ENCODE peak calls at places on chromosome 3, in six cellular contexts. T is activated naive CD8-positive, alpha-beta T cell treated with anti-CD3 and anti-CD28 coated beads, Interleukin-2, amount 10 ng/mL, durations not matched to agents 7 days and 5 days; O is heart left ventricle; F is central memory CD8-positive, alpha-beta T cell; K is stimulated activated naive B cell treated with anti-CD40 and anti-IgM and Interleukin-4, amounts not matched to agents 10 μg/mL and 1 μg/mL and 100 μg/mL, for 72 hours; H is right cardiac atrium. D is an unnamed sample.
A peak's percentile ranks its signal among the peaks of the same experiment; 100 is the strongest.

GRCh38 chr3:11155341-11156025 is 1.2 kb downstream of the HRH1 start:
- ATAC-seq in T (peak; percentile 46), O (peak; percentile 88), F (no peak), K (peak; percentile 71), H (peak; percentile 89), D (no peak)

GRCh38 chr3:141485578-141486415 is 1.0 kb upstream of the RASA2 start:
- ATAC-seq in T (no peak), O (no peak), F (no peak), K (no peak), H (no peak), D (peak; percentile 36)

GRCh38 chr3:14323401-14324223 is 78.8 kb upstream of the SLC6A6 start:
- ATAC-seq in T (no peak), O (peak; percentile 23), F (no peak), K (no peak), H (peak; percentile 44), D (no peak)

GRCh38 chr3:7226393-7226792 is 365.5 kb downstream of the GRM7 start:
- ATAC-seq in T (no peak), O (no peak), F (no peak), K (no peak), H (no peak), D (no peak)

GRCh38 chr3:96803860-96804259 is 10.5 kb upstream of the EPHA6 start:
- ATAC-seq in T (no peak), O (no peak), F (no peak), K (no peak), H (no peak), D (no peak)

GRCh38 chr3:150303776-150304175 is 104.3 kb upstream of the TSC22D2 start:
- ATAC-seq in T (no peak), O (no peak), F (peak; percentile 36), K (peak; percentile 66), H (no peak), D (peak; percentile 29)

GRCh38 chr3:52006017-52006819 is 10.5 kb upstream of the RPL29 start:
- ATAC-seq in T (no peak), O (no peak), F (no peak), K (no peak), H (peak; percentile 5), D (no peak)

GRCh38 chr3:113092746-113093145 is 102.0 kb downstream of the GTPBP8 start:
- ATAC-seq in T (no peak), O (no peak), F (no peak), K (no peak), H (no peak), D (no peak)

GRCh38 chr3:49563040-49563578 is 8.8 kb downstream of the BSN start:
- ATAC-seq in T (no peak), O (no peak), F (no peak), K (no peak), H (no peak), D (no peak)

GRCh38 chr3:117788086-117788485 is 1078.5 kb downstream of the TUSC7 start:
- ATAC-seq in T (no peak), O (no peak), F (no peak), K (no peak), H (no peak), D (no peak)